ENCODE peak calls at places on chromosomes 4 and X, in six cellular contexts. One of them, this sample, is unnamed.

GRCh38 chr4:108878781-108879180 is 115.9 kb upstream of the ETNPPL start:
- DNase-seq in pancreas: no peak
- DNase-seq in adrenal gland: no peak
- DNase-seq in tibial artery: no peak
- DNase-seq in osteoblast: no peak
- DNase-seq in GM23248: no peak
- DNase-seq in this sample: no peak

GRCh38 chr4:77044458-77045124 is 31.2 kb downstream of the CCNI start:
- DNase-seq in pancreas: no peak
- DNase-seq in adrenal gland: no peak
- DNase-seq in tibial artery: no peak
- DNase-seq in osteoblast: peak
- DNase-seq in GM23248: peak
- DNase-seq in this sample: no peak

GRCh38 chr4:39083164-39083563 is 21.1 kb downstream of the KLHL5 start:
- DNase-seq in pancreas: no peak
- DNase-seq in adrenal gland: no peak
- DNase-seq in tibial artery: no peak
- DNase-seq in osteoblast: no peak
- DNase-seq in GM23248: peak
- DNase-seq in this sample: no peak

GRCh38 chrX:134171661-134172587 is 65.1 kb upstream of the CCDC160 start:
- DNase-seq in pancreas: peak
- DNase-seq in adrenal gland: peak
- DNase-seq in tibial artery: peak
- DNase-seq in osteoblast: peak
- DNase-seq in GM23248: peak
- DNase-seq in this sample: no peak

GRCh38 chrX:103554687-103555417 is 30.5 kb upstream of the TCEAL4 start:
- DNase-seq in pancreas: no peak
- DNase-seq in adrenal gland: peak
- DNase-seq in tibial artery: peak
- DNase-seq in osteoblast: no peak
- DNase-seq in GM23248: no peak
- DNase-seq in this sample: no peak

GRCh38 chrX:3728454-3728853 is 15.0 kb upstream of the PRKX start:
- DNase-seq in pancreas: no peak
- DNase-seq in adrenal gland: no peak
- DNase-seq in tibial artery: no peak
- DNase-seq in osteoblast: no peak
- DNase-seq in GM23248: no peak
- DNase-seq in this sample: no peak

GRCh38 chr4:6150046-6150735 is 50.2 kb downstream of the JAKMIP1 start:
- DNase-seq in pancreas: peak
- DNase-seq in adrenal gland: no peak
- DNase-seq in tibial artery: no peak
- DNase-seq in osteoblast: no peak
- DNase-seq in GM23248: no peak
- DNase-seq in this sample: no peak

GRCh38 chr4:52870225-52870624 is 8.1 kb downstream of the RASL11B start:
- DNase-seq in pancreas: no peak
- DNase-seq in adrenal gland: no peak
- DNase-seq in tibial artery: no peak
- DNase-seq in osteoblast: no peak
- DNase-seq in GM23248: no peak
- DNase-seq in this sample: no peak

GRCh38 chr4:142519342-142519741 is 326.8 kb downstream of the INPP4B start:
- DNase-seq in pancreas: no peak
- DNase-seq in adrenal gland: no peak
- DNase-seq in tibial artery: no peak
- DNase-seq in osteoblast: no peak
- DNase-seq in GM23248: no peak
- DNase-seq in this sample: no peak

GRCh38 chr4:184392748-184393334 is 81.5 kb downstream of the IRF2 start:
- DNase-seq in pancreas: no peak
- DNase-seq in adrenal gland: peak
- DNase-seq in tibial artery: peak
- DNase-seq in osteoblast: no peak
- DNase-seq in GM23248: peak
- DNase-seq in this sample: peak

GRCh38 chrX:132612990-132613564 is 124.2 kb upstream of the MBNL3 start:
- DNase-seq in pancreas: peak
- DNase-seq in adrenal gland: peak
- DNase-seq in tibial artery: peak
- DNase-seq in osteoblast: no peak
- DNase-seq in GM23248: peak
- DNase-seq in this sample: no peak

GRCh38 chr4:176988226-176988625 is 195.5 kb upstream of the VEGFC start:
- DNase-seq in pancreas: no peak
- DNase-seq in adrenal gland: no peak
- DNase-seq in tibial artery: no peak
- DNase-seq in osteoblast: peak
- DNase-seq in GM23248: peak
- DNase-seq in this sample: no peak

GRCh38 chr4:118833192-118833820 is 2.6 kb downstream of the SEC24D start:
- DNase-seq in pancreas: no peak
- DNase-seq in adrenal gland: no peak
- DNase-seq in tibial artery: no peak
- DNase-seq in osteoblast: peak
- DNase-seq in GM23248: no peak
- DNase-seq in this sample: no peak
- H3K27ac ChIP-seq in pancreas: no peak
- H3K27ac ChIP-seq in adrenal gland: no peak
- H3K27ac ChIP-seq in tibial artery: peak
- H3K27ac ChIP-seq in osteoblast: peak
- H3K27ac ChIP-seq in GM23248: peak
- H3K27ac ChIP-seq in this sample: no peak

DNA sequence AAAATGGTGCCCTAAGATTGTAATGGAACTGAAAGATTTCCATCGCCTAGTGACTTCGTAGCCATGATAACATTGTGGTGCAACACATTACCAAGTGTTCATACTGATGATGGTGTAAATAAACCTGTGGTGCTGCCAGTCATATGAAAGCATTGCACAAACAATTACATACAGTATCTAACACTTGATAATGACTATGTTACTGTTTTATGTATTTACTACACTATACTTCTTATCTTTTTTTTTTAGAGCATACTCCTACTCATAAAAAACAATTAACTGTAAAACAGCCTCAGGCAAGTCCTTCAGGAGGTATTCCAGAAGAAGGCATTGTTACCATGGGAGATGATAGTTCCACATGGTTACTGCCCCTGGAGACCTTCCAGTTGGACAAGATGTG is 152.7 kb upstream of the EDNRA start:
- DNase-seq in pancreas: no peak
- DNase-seq in adrenal gland: no peak
- DNase-seq in tibial artery: no peak
- DNase-seq in osteoblast: no peak
- DNase-seq in GM23248: no peak
- DNase-seq in this sample: no peak
- H3K27ac ChIP-seq in pancreas: no peak
- H3K27ac ChIP-seq in adrenal gland: no peak
- H3K27ac ChIP-seq in tibial artery: no peak
- H3K27ac ChIP-seq in osteoblast: no peak
- H3K27ac ChIP-seq in GM23248: no peak
- H3K27ac ChIP-seq in this sample: no peak

GRCh38 chr4:139814285-139815015 is 148.8 kb downstream of the MGST2 start:
- DNase-seq in pancreas: no peak
- DNase-seq in adrenal gland: peak
- DNase-seq in tibial artery: no peak
- DNase-seq in osteoblast: no peak
- DNase-seq in GM23248: peak
- DNase-seq in this sample: no peak

GRCh38 chr4:139816856-139817255 is 151.2 kb downstream of the MGST2 start:
- DNase-seq in pancreas: no peak
- DNase-seq in adrenal gland: no peak
- DNase-seq in tibial artery: no peak
- DNase-seq in osteoblast: no peak
- DNase-seq in GM23248: no peak
- DNase-seq in this sample: no peak

GRCh38 chr4:139815646-139816601 is 150.3 kb downstream of the MGST2 start:
- DNase-seq in pancreas: no peak
- DNase-seq in adrenal gland: peak
- DNase-seq in tibial artery: peak
- DNase-seq in osteoblast: peak
- DNase-seq in GM23248: peak
- DNase-seq in this sample: no peak

GRCh38 chr4:139819082-139819481 is 153.5 kb downstream of the MGST2 start:
- DNase-seq in pancreas: no peak
- DNase-seq in adrenal gland: no peak
- DNase-seq in tibial artery: no peak
- DNase-seq in osteoblast: no peak
- DNase-seq in GM23248: no peak
- DNase-seq in this sample: no peak

DNA sequence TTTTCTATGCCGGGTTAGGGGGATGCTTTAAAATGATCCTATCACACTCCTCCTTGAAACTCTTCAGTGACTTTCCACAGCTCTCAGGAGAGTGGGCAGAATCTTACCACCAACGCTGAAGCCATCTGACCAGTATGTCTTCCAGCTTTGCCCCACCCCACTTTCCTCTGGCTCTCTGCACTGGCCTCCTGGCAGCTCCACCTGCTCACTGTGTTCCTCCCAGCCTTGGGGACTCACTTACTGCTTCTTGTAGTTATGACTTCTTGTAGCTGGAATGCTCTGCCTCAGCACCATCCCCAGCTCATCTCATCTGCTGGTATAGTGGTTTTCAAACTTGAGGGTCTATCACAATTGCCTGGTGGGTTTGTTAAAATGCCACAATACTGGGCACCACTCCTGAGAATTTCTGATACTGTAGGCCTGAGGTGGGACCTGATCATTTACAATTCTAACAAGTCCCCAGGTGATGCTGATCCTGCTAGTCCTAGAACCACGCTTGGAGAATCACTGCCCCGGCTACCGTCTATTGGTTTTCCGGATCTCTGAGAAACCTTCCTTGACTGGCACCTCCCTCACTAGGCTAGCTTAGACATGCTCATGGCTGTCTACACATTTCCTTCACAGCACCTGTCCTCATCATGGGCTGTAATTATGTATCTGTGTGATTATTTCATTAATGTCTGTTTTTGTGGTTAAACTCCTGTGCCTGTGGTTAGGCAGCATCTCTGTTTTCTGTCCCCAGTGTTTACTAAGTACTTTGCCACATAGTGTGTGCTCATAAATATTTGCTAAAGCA is 152.2 kb downstream of the MGST2 start:
- DNase-seq in pancreas: no peak
- DNase-seq in adrenal gland: no peak
- DNase-seq in tibial artery: peak
- DNase-seq in osteoblast: no peak
- DNase-seq in GM23248: peak
- DNase-seq in this sample: no peak
- H3K27ac ChIP-seq in pancreas: no peak
- H3K27ac ChIP-seq in adrenal gland: no peak
- H3K27ac ChIP-seq in tibial artery: no peak
- H3K27ac ChIP-seq in osteoblast: no peak
- H3K27ac ChIP-seq in GM23248: no peak
- H3K27ac ChIP-seq in this sample: no peak

DNA sequence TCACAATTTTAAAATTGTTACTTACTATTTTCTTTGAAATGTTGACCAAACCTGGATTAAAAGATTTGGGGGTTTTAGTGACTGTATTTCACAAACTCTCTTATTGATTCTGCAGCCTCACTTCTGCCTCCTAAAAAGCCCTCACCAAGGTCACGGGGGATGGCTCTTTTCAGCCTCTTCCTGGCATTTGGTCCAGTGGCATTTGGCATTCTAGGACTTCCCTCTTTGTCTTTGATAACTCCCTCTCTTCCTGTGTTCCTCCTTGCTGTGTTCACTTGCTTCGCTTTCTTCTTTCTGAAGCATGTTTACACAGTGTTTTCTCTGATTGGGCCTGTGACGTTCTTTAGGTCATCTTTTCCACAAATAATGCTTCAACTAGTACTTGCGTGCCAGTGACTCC is 21.5 kb downstream of the PKD2 start:
- DNase-seq in pancreas: no peak
- DNase-seq in adrenal gland: no peak
- DNase-seq in tibial artery: no peak
- DNase-seq in osteoblast: no peak
- DNase-seq in GM23248: no peak
- DNase-seq in this sample: no peak
- H3K27ac ChIP-seq in pancreas: no peak
- H3K27ac ChIP-seq in adrenal gland: no peak
- H3K27ac ChIP-seq in tibial artery: no peak
- H3K27ac ChIP-seq in osteoblast: peak
- H3K27ac ChIP-seq in GM23248: peak
- H3K27ac ChIP-seq in this sample: no peak

GRCh38 chrX:23904096-23904495 is 3.6 kb downstream of the APOO start:
- DNase-seq in pancreas: no peak
- DNase-seq in adrenal gland: no peak
- DNase-seq in tibial artery: no peak
- DNase-seq in osteoblast: no peak
- DNase-seq in GM23248: no peak
- DNase-seq in this sample: no peak

GRCh38 chrX:23900220-23900797 is 7.4 kb downstream of the APOO start:
- DNase-seq in pancreas: no peak
- DNase-seq in adrenal gland: peak
- DNase-seq in tibial artery: peak
- DNase-seq in osteoblast: no peak
- DNase-seq in GM23248: peak
- DNase-seq in this sample: no peak

GRCh38 chrX:23901065-23901464 is 6.7 kb downstream of the APOO start:
- DNase-seq in pancreas: no peak
- DNase-seq in adrenal gland: peak
- DNase-seq in tibial artery: no peak
- DNase-seq in osteoblast: no peak
- DNase-seq in GM23248: peak
- DNase-seq in this sample: no peak

GRCh38 chrX:23902419-23902818 is 5.3 kb downstream of the APOO start:
- DNase-seq in pancreas: no peak
- DNase-seq in adrenal gland: no peak
- DNase-seq in tibial artery: no peak
- DNase-seq in osteoblast: no peak
- DNase-seq in GM23248: peak
- DNase-seq in this sample: no peak

GRCh38 chrX:23901805-23902204 is 5.9 kb downstream of the APOO start:
- DNase-seq in pancreas: no peak
- DNase-seq in adrenal gland: peak
- DNase-seq in tibial artery: peak
- DNase-seq in osteoblast: no peak
- DNase-seq in GM23248: peak
- DNase-seq in this sample: no peak
- H3K27ac ChIP-seq in pancreas: peak
- H3K27ac ChIP-seq in adrenal gland: no peak
- H3K27ac ChIP-seq in tibial artery: peak
- H3K27ac ChIP-seq in osteoblast: peak
- H3K27ac ChIP-seq in GM23248: peak
- H3K27ac ChIP-seq in this sample: peak

This sample was measured in coronary artery.